ENCODE peak calls at places on chromosomes 6 and 20, in seven cellular contexts. T is amniotic epithelial cell, K is GM06990, O is AG09309, Q is nephron progenitor cell, C is HCEC 1CT, B is cardiac muscle cell. X is an unnamed sample.

GRCh38 chr6:158488065-158488464 is 71.8 kb upstream of the TMEM181 start:
- DNase-seq in T (peak), K (no peak), O (peak), Q (no peak), C (peak), B (peak), X (no peak)

GRCh38 chr20:58926802-58927489 is 54.1 kb upstream of the NELFCD start:
- DNase-seq in T (no peak), K (no peak), O (no peak), Q (no peak), C (no peak), B (no peak), X (no peak)

GRCh38 chr6:1621328-1621701 is 11.6 kb downstream of the FOXC1 start:
- DNase-seq in T (no peak), K (no peak), O (no peak), Q (peak), C (no peak), B (no peak), X (no peak)

GRCh38 chr20:52649727-52650126 is 322.4 kb upstream of the TSHZ2 start:
- DNase-seq in T (no peak), K (no peak), O (no peak), Q (no peak), C (no peak), B (no peak), X (no peak)

GRCh38 chr6:4085329-4085695 is 6.4 kb upstream of the FAM217A start:
- DNase-seq in T (no peak), K (no peak), O (no peak), Q (no peak), C (peak), B (no peak), X (no peak)

GRCh38 chr6:14881399-14881798 is 364.5 kb upstream of the JARID2 start:
- DNase-seq in T (peak), K (no peak), O (peak), Q (no peak), C (peak), B (peak), X (no peak)

GRCh38 chr20:19981091-19981490 is 36.1 kb upstream of the NAA20 start:
- DNase-seq in T (peak), K (no peak), O (no peak), Q (no peak), C (no peak), B (peak), X (no peak)

GRCh38 chr6:121666809-121667208 is 231.4 kb downstream of the GJA1 start:
- DNase-seq in T (peak), K (no peak), O (no peak), Q (no peak), C (peak), B (peak), X (no peak)

GRCh38 chr20:59818911-59819310 is 114.5 kb downstream of the SYCP2 start:
- DNase-seq in T (no peak), K (no peak), O (no peak), Q (no peak), C (no peak), B (no peak), X (no peak)

GRCh38 chr6:29696147-29697129 is 15.5 kb upstream of the ZFP57 start:
- DNase-seq in T (peak), K (no peak), O (no peak), Q (peak), C (no peak), B (peak), X (no peak)